ENCODE peak calls at places on chromosomes 3 and 15, in eight cellular contexts. T is stimulated activated CD4-positive, alpha-beta T cell treated with anti-CD3 and anti-CD28 coated beads, Interleukin-4, amount 100 ng/mL, for 1 hour; D is M059J; M is posterior cingulate gyrus; S is thoracic aorta; C is AG08395; Q is dorsolateral prefrontal cortex; R is germinal center. U is an unnamed sample.

GRCh38 chr3:50374363-50375108 is 15.2 kb upstream of the TMEM115 start:
- DNase-seq in Q (no peak), M (no peak), R (no peak), S (no peak), T (no peak), C (no peak), D (no peak), U (no peak)

GRCh38 chr3:134708671-134709070 is 57.8 kb upstream of the KY start:
- DNase-seq in S (no peak), Q (no peak), M (no peak), R (no peak), C (no peak), D (peak), T (no peak), U (peak)

GRCh38 chr3:9793161-9793781 is 389 bp downstream of the ARPC4 start:
- DNase-seq in D (peak), S (no peak), Q (peak), M (no peak), R (no peak), C (peak), T (no peak), U (peak)

GRCh38 chr15:75921732-75922703 is 18.3 kb downstream of the FBXO22 start:
- DNase-seq in M (no peak), T (no peak), S (no peak), R (no peak), Q (no peak), D (peak), C (peak), U (peak)

GRCh38 chr3:42743204-42743995 is 29.7 kb downstream of the CCDC13 start:
- DNase-seq in D (no peak), M (no peak), T (no peak), Q (no peak), R (no peak), C (no peak), S (no peak), U (no peak)

GRCh38 chr3:102790742-102791141 is 355.9 kb downstream of the ZPLD1 start:
- DNase-seq in R (no peak), Q (no peak), S (no peak), D (peak), C (peak), M (no peak), T (no peak), U (peak)

GRCh38 chr3:18062289-18063025 is 320.0 kb upstream of the TBC1D5 start:
- DNase-seq in R (no peak), Q (no peak), S (no peak), M (no peak), C (peak), D (peak), T (no peak), U (peak)

GRCh38 chr3:150132101-150132749 is 161.5 kb upstream of the PFN2 start:
- DNase-seq in R (peak), T (no peak), Q (no peak), C (no peak), M (no peak), D (peak), S (no peak), U (peak)

GRCh38 chr3:173732237-173732636 is 334.7 kb downstream of the NLGN1 start:
- DNase-seq in D (peak), M (no peak), Q (no peak), R (no peak), C (no peak), S (no peak), T (no peak), U (no peak)

GRCh38 chr3:127368186-127369032 is 80.6 kb upstream of the PRR20G start:
- DNase-seq in D (no peak), Q (no peak), R (no peak), M (no peak), C (no peak), T (no peak), S (no peak), U (no peak)

GRCh38 chr15:70270752-70271111 is 173.0 kb upstream of the TLE3 start:
- DNase-seq in T (no peak), M (no peak), C (no peak), Q (no peak), D (no peak), R (no peak), S (no peak), U (no peak)

GRCh38 chr3:64454768-64455167 is 229.5 kb upstream of the PRICKLE2 start:
- DNase-seq in C (no peak), R (no peak), Q (no peak), M (no peak), S (no peak), D (no peak), T (no peak), U (no peak)

GRCh38 chr3:138935864-138936762 is 10.8 kb downstream of the FOXL2 start:
- DNase-seq in Q (peak), D (peak), C (peak), R (peak), M (peak), T (peak), S (no peak), U (peak)

GRCh38 chr3:59108091-59108815 is 58.4 kb upstream of the CFAP20DC start:
- DNase-seq in R (no peak), Q (no peak), M (no peak), C (peak), T (no peak), D (peak), S (no peak), U (peak)

GRCh38 chr3:166456291-166456690 is 619.1 kb upstream of the BCHE start:
- DNase-seq in S (no peak), C (no peak), M (no peak), Q (no peak), D (peak), R (no peak), T (no peak), U (no peak)

GRCh38 chr3:22284559-22284958 is 533.5 kb upstream of the ZNF385D start:
- DNase-seq in S (no peak), Q (no peak), D (peak), T (no peak), R (no peak), M (no peak), C (peak), U (peak)

GRCh38 chr3:131077904-131078303 is 51.2 kb downstream of the NEK11 start:
- DNase-seq in D (no peak), Q (no peak), R (no peak), T (no peak), C (no peak), S (no peak), M (no peak), U (no peak)

GRCh38 chr3:10464068-10464434 is 41.3 kb downstream of the ATP2B2 start:
- DNase-seq in S (no peak), R (peak), D (no peak), Q (peak), C (no peak), T (no peak), M (no peak), U (no peak)

GRCh38 chr3:177613901-177614300 is 416.6 kb upstream of the TBL1XR1 start:
- DNase-seq in Q (no peak), C (no peak), T (no peak), D (no peak), M (no peak), S (no peak), R (no peak), U (no peak)

GRCh38 chr3:184260571-184261269 is 633 bp downstream of the CAMK2N2 start:
- DNase-seq in T (no peak), Q (no peak), D (no peak), C (no peak), R (no peak), M (no peak), S (no peak), U (no peak)